ENCODE peak calls at places on chromosome 2, in seven cellular contexts. G is cardiac muscle cell; E is thoracic aorta; P is heart left ventricle; W is aorta; V is IMR-90; U is naive thymus-derived CD4-positive, alpha-beta T cell. O is an unnamed sample. For H3K9me3 and H3K4me1, the result is how much of the 10 kb centered on the place peaks cover.

GRCh38 chr2:72759755-72760154 is 66.1 kb downstream of the EXOC6B start:
- DNase-seq in G (no peak), W (no peak), E (no peak), V (no peak), U (no peak), P (no peak), O (no peak)

GRCh38 chr2:189648846-189649529 is 12.3 kb upstream of the ASNSD1 start:
- DNase-seq in V (peak), W (no peak), G (no peak), E (no peak), P (no peak), U (no peak), O (no peak)

GRCh38 chr2:50401772-50402653 is 629.9 kb downstream of the NRXN1 start:
- DNase-seq in V (peak), G (peak), P (no peak), W (no peak), E (no peak), U (no peak), O (no peak)

GRCh38 chr2:68367918-68368656 is 3.0 kb downstream of the PLEK start:
- DNase-seq in E (no peak), V (no peak), U (no peak), G (no peak), P (no peak), W (no peak), O (no peak)

GRCh38 chr2:55989405-55989804 is 65.8 kb upstream of the EFEMP1 start:
- DNase-seq in P (no peak), E (no peak), G (no peak), U (no peak), W (no peak), V (no peak), O (no peak)

GRCh38 chr2:64260817-64261216 is 116.6 kb upstream of the PELI1 start:
- DNase-seq in U (peak), W (peak), V (no peak), P (peak), G (no peak), E (no peak), O (no peak)

GRCh38 chr2:42047488-42048317 is at the start of gene PKDCC:
- DNase-seq in G (peak), P (peak), W (peak), V (peak), E (no peak), U (peak), O (peak)

GRCh38 chr2:43305537-43305936 is 79.1 kb upstream of the ZFP36L2 start:
- DNase-seq in W (peak), P (peak), E (no peak), V (no peak), G (no peak), U (no peak), O (no peak)

GRCh38 chr2:206054952-206055351 is 31.0 kb downstream of the INO80D start:
- DNase-seq in G (no peak), W (no peak), U (no peak), V (no peak), P (no peak), E (no peak), O (no peak)

GRCh38 chr2:42969231-42970150 is 177.1 kb upstream of the HAAO start:
- DNase-seq in U (no peak), P (no peak), G (no peak), V (peak), E (no peak), W (peak), O (no peak)

GRCh38 chr2:27839022-27839618 is 51.1 kb downstream of the RBKS start:
- DNase-seq in W (no peak), P (no peak), U (no peak), G (no peak), V (no peak), E (no peak), O (no peak)

GRCh38 chr2:175464311-175464670 is 282.8 kb upstream of the ATP5MC3 start:
- DNase-seq in W (no peak), V (no peak), E (no peak), P (no peak), G (no peak), U (no peak), O (no peak)

GRCh38 chr2:46269545-46270273 is 27.5 kb upstream of the EPAS1 start:
- DNase-seq in U (no peak), G (no peak), V (peak), E (no peak), W (no peak), P (peak), O (no peak)

GRCh38 chr2:168272225-168272624 is 24.8 kb upstream of the STK39 start:
- DNase-seq in E (no peak), V (no peak), G (peak), U (no peak), W (no peak), P (no peak), O (no peak)

GRCh38 chr2:136765736-136766323 is 485 bp downstream of the THSD7B start:
- DNase-seq in W (peak), V (no peak), U (no peak), G (peak), E (no peak), P (no peak), O (no peak)

GRCh38 chr2:65228249-65228750 is 669 bp downstream of the ACTR2 start:
- DNase-seq in E (no peak), U (peak), P (no peak), G (no peak), W (no peak), V (peak), O (peak)

DNA sequence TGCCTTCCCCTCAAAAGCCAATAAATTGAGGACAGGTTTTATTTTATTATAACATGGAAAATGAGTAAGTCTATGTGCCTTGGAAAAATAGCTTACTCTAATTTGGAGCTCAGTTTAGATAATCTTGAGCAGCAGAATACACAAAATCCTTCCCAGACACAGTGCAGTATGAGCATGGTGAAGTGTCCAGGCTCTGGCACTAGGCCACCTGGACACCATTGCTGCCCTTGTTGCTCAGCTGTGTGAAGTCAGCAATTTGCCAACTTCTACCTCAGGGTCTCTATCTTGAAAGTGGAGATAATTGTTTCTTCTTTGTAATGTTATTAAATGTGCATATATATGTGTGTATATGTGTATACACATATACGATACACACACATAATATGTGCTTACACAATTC is 104.9 kb upstream of the CAVIN2 start:
- DNase-seq in W (no peak), P (no peak), U (no peak), V (no peak), G (no peak), E (no peak), O (no peak)
- H3K9me3 ChIP-seq in W (under half), P (under half), U (under half), V (under half), G (under half), E (under half), O (under half)

DNA sequence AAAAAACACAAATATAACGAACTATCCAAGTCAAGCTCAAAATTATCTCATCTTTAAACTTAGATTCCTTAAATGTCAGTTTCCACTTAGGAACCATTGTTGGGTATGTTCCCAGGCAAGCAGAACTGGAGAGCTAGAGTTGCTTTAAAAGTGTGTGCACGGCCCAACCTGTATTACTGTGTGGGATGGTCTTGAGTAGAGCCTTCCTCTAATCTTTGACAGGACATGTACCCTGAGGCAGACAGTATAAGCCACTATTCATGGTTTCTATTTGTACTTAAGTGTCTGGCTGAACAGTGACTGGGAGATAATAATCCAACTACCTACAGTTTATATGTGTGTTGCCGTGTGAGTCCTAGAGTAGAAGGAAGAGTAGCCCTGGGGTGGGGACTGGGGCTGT is 239.7 kb downstream of the GPD2 start:
- DNase-seq in E (no peak), U (no peak), V (no peak), G (peak), P (no peak), W (no peak), O (no peak)
- H3K4me1 ChIP-seq in E (under half), U (under half), V (under half), G (under half), P (under half), W (under half), O (under half)

GRCh38 chr2:2826621-2827020 is 495.5 kb upstream of the MYT1L start:
- DNase-seq in P (no peak), G (no peak), W (no peak), U (no peak), E (no peak), V (no peak), O (no peak)
- H3K9me3 ChIP-seq in P (under half), G (under half), W (under half), U (under half), E (under half), V (half or more), O (under half)

GRCh38 chr2:151775057-151775740 is 40.9 kb upstream of the NEB start:
- DNase-seq in E (no peak), U (no peak), V (peak), W (no peak), G (no peak), P (no peak), O (no peak)
- H3K4me1 ChIP-seq in E (under half), U (under half), V (under half), W (under half), G (under half), P (under half), O (under half)

GRCh38 chr2:144886847-144887246 is 366.9 kb upstream of the ZEB2 start:
- DNase-seq in P (peak), E (peak), G (no peak), W (peak), V (no peak), U (no peak), O (no peak)
- H3K9me3 ChIP-seq in P (under half), E (under half), G (under half), W (under half), V (under half), U (under half), O (under half)

DNA sequence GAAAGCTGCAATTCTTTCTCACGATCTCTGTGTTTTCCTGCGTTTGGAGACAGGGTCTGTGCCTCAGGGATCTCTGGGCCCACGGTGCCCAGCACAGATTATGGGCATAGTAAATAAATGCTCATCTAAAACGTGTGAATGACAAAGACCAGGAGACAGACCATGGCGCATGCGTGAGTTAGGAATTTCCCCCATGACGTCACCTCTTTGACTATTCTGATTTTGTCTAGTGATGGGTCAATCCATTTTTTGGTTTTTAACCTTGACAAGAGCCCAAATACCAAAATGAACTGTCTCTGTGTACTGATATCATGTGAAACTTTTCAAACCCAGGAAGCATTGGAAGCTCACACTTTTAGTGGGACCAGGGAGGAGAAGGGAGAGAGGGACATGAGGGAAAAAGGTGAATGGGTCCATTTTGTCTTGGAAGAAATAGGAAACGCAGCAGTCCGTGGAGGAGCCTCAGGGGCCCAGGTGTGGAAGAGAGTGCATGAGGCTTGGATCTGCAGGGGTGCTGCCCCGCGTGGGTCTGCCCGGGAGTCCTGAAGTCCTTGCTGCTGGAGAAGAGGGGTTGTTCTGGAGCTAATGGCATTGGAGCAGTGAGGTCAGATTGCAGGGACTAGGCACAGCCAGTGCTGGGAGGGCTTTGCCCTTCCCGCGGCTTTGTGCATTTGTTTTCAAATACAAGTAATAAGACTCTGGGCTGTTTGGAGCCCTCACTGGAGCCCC is 172.2 kb downstream of the ASB1 start:
- DNase-seq in P (no peak), E (no peak), G (no peak), U (no peak), W (no peak), V (no peak), O (no peak)
- H3K4me1 ChIP-seq in P (under half), E (half or more), G (under half), U (under half), W (under half), V (under half), O (under half)

GRCh38 chr2:13616656-13617055 is 899.9 kb downstream of the TRIB2 start:
- DNase-seq in V (no peak), G (no peak), U (no peak), W (no peak), P (no peak), E (no peak), O (no peak)
- H3K9me3 ChIP-seq in V (under half), G (under half), U (under half), W (under half), P (under half), E (under half), O (under half)

O was measured in CD8-positive, alpha-beta memory T cell.